ENCODE peak calls at places on chromosomes 4 and X, in eight cellular contexts. G, M, V, T, K, E, A and Y are unnamed samples.

GRCh38 chr4:170736710-170737109 is 647.0 kb upstream of the AADAT start:
- DNase-seq in G (no peak), M (no peak), V (no peak), T (no peak), K (no peak), E (no peak), A (no peak), Y (no peak)

GRCh38 chr4:40848981-40849380 is 99.2 kb downstream of the NSUN7 start:
- DNase-seq in G (no peak), M (no peak), V (no peak), T (no peak), K (no peak), E (no peak), A (no peak), Y (no peak)

GRCh38 chr4:57168986-57169385 is 58.8 kb upstream of the IGFBP7 start:
- DNase-seq in G (no peak), M (no peak), V (no peak), T (no peak), K (no peak), E (no peak), A (no peak), Y (no peak)

GRCh38 chr4:126748736-126749135 is 884.0 kb upstream of the INTU start:
- DNase-seq in G (no peak), M (no peak), V (no peak), T (no peak), K (no peak), E (no peak), A (no peak), Y (no peak)

GRCh38 chr4:94436512-94436911 is 15.2 kb upstream of the PDLIM5 start:
- DNase-seq in G (no peak), M (no peak), V (no peak), T (no peak), K (no peak), E (no peak), A (no peak), Y (no peak)

GRCh38 chr4:577499-578450 is 1.7 kb upstream of the TMEM271 start:
- DNase-seq in G (no peak), M (no peak), V (no peak), T (peak), K (no peak), E (no peak), A (no peak), Y (no peak)

GRCh38 chr4:40201898-40202297 is 5.1 kb downstream of the RHOH start:
- DNase-seq in G (no peak), M (no peak), V (no peak), T (no peak), K (no peak), E (no peak), A (no peak), Y (no peak)

GRCh38 chr4:88008133-88008621 is 742 bp downstream of the PKD2 start:
- DNase-seq in G (peak), M (peak), V (no peak), T (peak), K (peak), E (peak), A (no peak), Y (peak)

GRCh38 chrX:10519761-10520160 is 100.6 kb downstream of the MID1 start:
- DNase-seq in G (no peak), M (no peak), V (no peak), T (no peak), K (no peak), E (no peak), A (no peak), Y (no peak)

GRCh38 chrX:40853816-40854123 is 118.4 kb upstream of the MED14 start:
- DNase-seq in G (no peak), M (no peak), V (no peak), T (no peak), K (no peak), E (no peak), A (no peak), Y (no peak)

GRCh38 chr4:139655116-139655515 is 10.5 kb upstream of the MGST2 start:
- DNase-seq in G (peak), M (no peak), V (no peak), T (peak), K (no peak), E (no peak), A (no peak), Y (no peak)

GRCh38 chr4:1209821-1210220 is 37.4 kb upstream of the SPON2 start:
- DNase-seq in G (no peak), M (peak), V (peak), T (peak), K (peak), E (peak), A (peak), Y (peak)

GRCh38 chr4:40189997-40190396 is 6.8 kb upstream of the RHOH start:
- DNase-seq in G (peak), M (peak), V (no peak), T (no peak), K (no peak), E (peak), A (no peak), Y (no peak)

GRCh38 chrX:66760648-66761047 is 121.8 kb upstream of the EDA2R start:
- DNase-seq in G (peak), M (no peak), V (no peak), T (no peak), K (no peak), E (no peak), A (no peak), Y (no peak)

GRCh38 chr4:114209589-114209988 is 230.1 kb upstream of the ARSJ start:
- DNase-seq in G (no peak), M (no peak), V (no peak), T (no peak), K (no peak), E (no peak), A (no peak), Y (no peak)

GRCh38 chr4:53089940-53090729 is 228.0 kb downstream of the RASL11B start:
- DNase-seq in G (no peak), M (no peak), V (no peak), T (no peak), K (no peak), E (no peak), A (no peak), Y (no peak)

GRCh38 chr4:175874290-175874689 is 62.2 kb upstream of the GPM6A start:
- DNase-seq in G (no peak), M (no peak), V (no peak), T (no peak), K (no peak), E (no peak), A (no peak), Y (no peak)

GRCh38 chrX:111168314-111168713 is 72.3 kb downstream of the PAK3 start:
- DNase-seq in G (peak), M (no peak), V (no peak), T (peak), K (no peak), E (no peak), A (no peak), Y (no peak)

GRCh38 chr4:182449186-182449880 is 206.1 kb downstream of the TENM3 start:
- DNase-seq in G (peak), M (no peak), V (no peak), T (no peak), K (peak), E (no peak), A (no peak), Y (no peak)

GRCh38 chrX:39638526-39638925 is 459.2 kb downstream of the BCOR start:
- DNase-seq in G (no peak), M (no peak), V (no peak), T (no peak), K (no peak), E (no peak), A (no peak), Y (no peak)

GRCh38 chrX:16143968-16144367 is 20.6 kb downstream of the GRPR start:
- DNase-seq in G (no peak), M (no peak), V (no peak), T (no peak), K (no peak), E (no peak), A (no peak), Y (no peak)

GRCh38 chr4:106909776-106910175 is 126.3 kb downstream of the DKK2 start:
- DNase-seq in G (no peak), M (no peak), V (no peak), T (no peak), K (no peak), E (no peak), A (no peak), Y (no peak)

GRCh38 chrX:48890934-48891401 is 6.6 kb downstream of the TIMM17B start:
- DNase-seq in G (no peak), M (no peak), V (no peak), T (peak), K (no peak), E (no peak), A (no peak), Y (no peak)

GRCh38 chr4:52657630-52658501 is 1.2 kb downstream of the USP46 start:
- DNase-seq in G (peak), M (peak), V (peak), T (peak), K (peak), E (peak), A (no peak), Y (no peak)

GRCh38 chrX:53266914-53267313 is 14.5 kb downstream of the IQSEC2 start:
- DNase-seq in G (no peak), M (no peak), V (no peak), T (no peak), K (no peak), E (no peak), A (no peak), Y (no peak)

GRCh38 chrX:44025611-44026010 is 52.4 kb upstream of the NDP start:
- DNase-seq in G (peak), M (no peak), V (no peak), T (no peak), K (no peak), E (no peak), A (no peak), Y (no peak)

GRCh38 chr4:6019316-6020263 is 1.4 kb upstream of the C4orf50 start:
- DNase-seq in G (peak), M (peak), V (peak), T (peak), K (no peak), E (no peak), A (no peak), Y (peak)

GRCh38 chr4:121950680-121951569 is 935 bp downstream of the TRPC3 start:
- DNase-seq in G (no peak), M (peak), V (peak), T (peak), K (peak), E (no peak), A (peak), Y (peak)
- TF ChIP-seq EP300 in G (no peak), M (no peak), V (no peak), T (no peak), K (no peak), E (no peak), A (no peak), Y (no peak)

GRCh38 chr4:74612837-74613236 is 167.9 kb downstream of the AREG start:
- DNase-seq in G (no peak), M (no peak), V (no peak), T (no peak), K (no peak), E (no peak), A (no peak), Y (no peak)
- TF ChIP-seq EP300 in G (no peak), M (no peak), V (no peak), T (no peak), K (no peak), E (no peak), A (no peak), Y (no peak)

GRCh38 chr4:3368841-3369760 is 72.7 kb upstream of the HGFAC start:
- DNase-seq in G (no peak), M (no peak), V (no peak), T (peak), K (peak), E (no peak), A (no peak), Y (no peak)

GRCh38 chr4:3371038-3371437 is 70.7 kb upstream of the HGFAC start:
- DNase-seq in G (no peak), M (no peak), V (no peak), T (peak), K (peak), E (no peak), A (no peak), Y (no peak)

GRCh38 chr4:3371581-3372001 is 70.2 kb upstream of the HGFAC start:
- DNase-seq in G (no peak), M (no peak), V (no peak), T (peak), K (peak), E (peak), A (no peak), Y (no peak)

GRCh38 chr4:3368334-3368733 is 73.4 kb upstream of the HGFAC start:
- DNase-seq in G (no peak), M (no peak), V (no peak), T (no peak), K (peak), E (no peak), A (no peak), Y (no peak)

DNA sequence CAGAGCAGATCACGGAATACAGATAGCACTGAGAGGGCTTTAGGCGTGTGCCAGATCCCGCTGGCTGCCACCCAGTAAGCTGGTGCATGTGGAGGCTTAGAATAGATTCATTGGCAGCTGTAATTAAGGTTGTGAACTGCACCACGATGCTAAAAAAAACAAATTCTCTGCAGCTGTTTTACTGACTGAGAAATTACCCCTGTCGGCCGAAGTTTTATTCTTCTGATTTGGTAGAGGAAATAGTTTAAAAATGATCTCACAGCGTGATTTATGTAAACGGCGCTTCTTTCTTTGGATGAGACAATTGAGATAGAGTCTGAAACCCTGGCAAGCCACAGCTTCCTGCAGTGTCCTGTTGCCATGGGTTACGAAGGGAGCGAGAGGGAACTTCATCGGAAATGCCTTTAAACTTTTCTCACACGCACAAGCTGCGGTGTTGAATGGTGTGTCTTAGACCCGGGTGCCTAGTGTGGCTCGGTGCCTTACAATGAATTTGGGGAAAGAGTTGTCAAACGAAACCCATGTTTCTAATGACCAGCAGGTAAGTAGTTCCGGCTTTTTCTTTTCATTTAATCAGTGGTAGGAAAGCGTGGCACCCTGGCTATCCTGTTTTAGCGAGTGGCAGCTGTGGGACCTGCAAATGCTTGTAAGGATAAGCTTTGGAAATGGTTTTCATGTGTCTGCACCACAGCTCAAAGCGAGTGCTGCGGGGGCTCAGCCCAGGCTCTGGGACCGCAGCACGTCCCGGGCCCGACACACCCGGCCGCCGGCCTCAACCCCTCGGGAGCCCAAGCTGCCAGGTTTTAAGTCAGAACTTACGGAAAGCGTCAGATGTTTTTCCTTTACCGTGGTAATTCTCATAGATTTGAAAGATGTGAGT is 71.7 kb upstream of the HGFAC start:
- DNase-seq in G (no peak), M (no peak), V (no peak), T (peak), K (peak), E (no peak), A (no peak), Y (no peak)
- TF ChIP-seq EP300 in G (no peak), M (no peak), V (no peak), T (no peak), K (no peak), E (no peak), A (no peak), Y (no peak)

DNA sequence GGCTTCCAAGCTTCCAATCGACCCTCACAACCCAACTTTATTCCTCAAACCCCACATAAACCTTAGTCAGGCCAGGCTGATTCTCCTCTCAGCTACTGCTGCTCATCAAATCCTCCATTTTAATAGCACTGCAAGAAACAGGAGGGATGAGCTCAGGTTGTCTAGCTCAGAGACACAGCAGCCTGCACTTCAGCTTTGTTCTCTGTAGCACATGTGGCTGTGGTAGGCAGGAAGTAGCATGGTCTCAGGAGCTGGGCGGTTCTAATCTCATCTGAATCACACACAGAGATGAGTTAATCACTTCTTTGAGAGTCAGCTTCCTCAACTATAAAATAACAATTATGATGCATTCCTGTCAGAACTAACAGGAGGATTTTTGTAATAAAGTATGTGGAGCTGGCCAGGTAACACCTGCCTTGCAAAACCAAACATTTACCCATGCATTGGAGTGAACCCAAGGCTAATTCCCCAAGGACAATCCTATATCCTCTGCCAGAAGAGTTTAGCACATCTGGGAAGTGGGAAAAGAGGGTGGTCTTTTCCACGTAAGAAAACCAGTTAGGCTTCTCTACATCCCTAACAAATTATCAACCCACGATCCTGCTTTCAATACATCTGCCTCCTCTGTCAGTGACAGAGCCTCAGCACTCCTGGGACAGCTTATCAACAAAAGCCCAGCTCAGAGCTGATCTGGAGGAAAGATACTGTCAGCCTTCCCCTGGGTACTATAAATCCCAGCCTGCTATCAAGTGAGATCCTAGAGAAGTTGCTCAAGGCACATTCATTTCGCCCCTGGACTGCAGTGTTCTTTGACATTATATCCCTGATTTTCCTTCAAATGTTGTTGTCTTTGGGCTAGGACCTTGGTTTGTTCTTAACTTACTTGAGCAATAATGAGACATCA is 32.8 kb downstream of the ELOVL6 start:
- DNase-seq in G (peak), M (no peak), V (no peak), T (peak), K (no peak), E (no peak), A (no peak), Y (peak)
- TF ChIP-seq EP300 in G (no peak), M (no peak), V (no peak), T (peak), K (no peak), E (no peak), A (no peak), Y (no peak)

DNA sequence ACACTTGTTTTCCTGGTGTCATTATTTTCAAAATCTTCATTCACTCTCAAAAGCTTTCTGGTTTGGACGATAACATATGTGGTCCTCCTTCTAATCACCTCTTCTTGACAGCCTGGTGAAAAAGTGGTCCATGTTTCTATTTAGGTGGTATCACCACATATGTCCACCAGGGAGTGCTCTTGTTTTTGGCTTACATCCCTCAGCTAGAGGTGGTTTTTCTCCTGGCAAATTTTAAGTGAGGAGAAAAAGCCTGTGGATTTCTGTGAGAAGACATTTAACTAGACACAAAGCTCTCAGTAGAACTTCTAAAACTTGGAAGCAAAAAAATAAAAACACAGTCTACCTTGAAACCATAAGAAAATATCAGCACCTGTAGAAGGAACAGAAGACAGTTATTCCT is 58.0 kb upstream of the FRMPD4 start:
- DNase-seq in G (peak), M (no peak), V (peak), T (peak), K (no peak), E (no peak), A (no peak), Y (no peak)
- TF ChIP-seq EP300 in G (no peak), M (no peak), V (no peak), T (no peak), K (no peak), E (no peak), A (no peak), Y (no peak)